ENCODE peak calls at places on chromosome 14, in seven cellular contexts. E is SK-N-DZ; C is H7; G is NCI-H1092 treated with DMSO at 0.1 percent for 48 hours; A is upper lobe of right lung; S is CD4-positive, CD25-positive, alpha-beta regulatory T cell; I is HAP-1. R is an unnamed sample.

GRCh38 chr14:89956294-89957009 is 725 bp downstream of the TDP1 start:
- DNase-seq in C (no peak), G (peak), S (peak), E (no peak), I (peak), A (peak), R (peak)

GRCh38 chr14:69719501-69719951 is 47.4 kb upstream of the SRSF5 start:
- DNase-seq in A (peak), E (no peak), G (no peak), I (no peak), C (no peak), S (no peak), R (no peak)

GRCh38 chr14:43981135-43981787 is 525.8 kb downstream of the FSCB start:
- DNase-seq in E (no peak), G (no peak), I (no peak), A (no peak), S (no peak), C (no peak), R (no peak)

GRCh38 chr14:61320806-61321384 is 484 bp upstream of the PRKCH start:
- DNase-seq in E (no peak), G (no peak), C (peak), A (peak), S (no peak), I (no peak), R (no peak)

GRCh38 chr14:102427642-102428041 is 64.9 kb downstream of the TECPR2 start:
- DNase-seq in E (no peak), I (no peak), G (no peak), A (peak), C (no peak), S (no peak), R (no peak)

GRCh38 chr14:47674546-47675238 is 713 bp downstream of the MDGA2 start:
- DNase-seq in E (peak), G (no peak), C (peak), I (no peak), S (no peak), A (peak), R (no peak)

GRCh38 chr14:35808076-35808657 is 928 bp downstream of the RALGAPA1 start:
- DNase-seq in C (peak), E (no peak), A (no peak), S (no peak), G (no peak), I (peak), R (no peak)

GRCh38 chr14:52987514-52987913 is 36.7 kb upstream of the FERMT2 start:
- DNase-seq in S (no peak), E (no peak), I (no peak), C (no peak), G (no peak), A (no peak), R (no peak)

GRCh38 chr14:73712540-73713141 is 1.5 kb downstream of the PNMA1 start:
- DNase-seq in C (peak), S (peak), I (no peak), E (peak), A (no peak), G (peak), R (no peak)

GRCh38 chr14:52068741-52069616 is at the start of gene NID2:
- DNase-seq in A (peak), G (peak), S (no peak), C (peak), I (peak), E (peak), R (peak)

GRCh38 chr14:93231129-93231979 is 24.3 kb downstream of the UBR7 start:
- DNase-seq in I (no peak), C (peak), G (peak), S (no peak), E (peak), A (peak), R (no peak)

GRCh38 chr14:87952307-87953094 is 40.5 kb downstream of the GALC start:
- DNase-seq in A (no peak), S (peak), C (no peak), E (no peak), I (no peak), G (no peak), R (no peak)

R was measured in cardiac septum.